ENCODE peak calls at places on chromosomes 6 and 20, in four cellular contexts. X, D, I and V are unnamed samples.
A peak's percentile ranks its signal among the peaks of the same experiment; 100 is the strongest.

GRCh38 chr6:13407709-13408695 is 79.4 kb downstream of the GFOD1 start:
- DNase-seq in D (peak; percentile 51), I (peak; percentile 27), X (peak; percentile 48), V (no peak)

GRCh38 chr6:33822575-33823395 is 19.0 kb upstream of the MLN start:
- DNase-seq in X (no peak), I (no peak), D (no peak), V (peak; percentile 29)

GRCh38 chr6:124613050-124613449 is 349.2 kb upstream of the RNF217 start:
- DNase-seq in D (no peak), I (no peak), X (no peak), V (no peak)

GRCh38 chr6:167394330-167394729 is 69.4 kb downstream of the TTLL2 start:
- DNase-seq in X (no peak), I (no peak), D (no peak), V (no peak)

GRCh38 chr6:33163540-33163939 is 28.7 kb downstream of the COL11A2 start:
- DNase-seq in D (no peak), X (no peak), I (no peak), V (no peak)

GRCh38 chr20:5757949-5758348 is 7.7 kb downstream of the SHLD1 start:
- DNase-seq in D (no peak), X (no peak), I (no peak), V (no peak)

GRCh38 chr6:157531169-157531985 is 150.4 kb downstream of the ZDHHC14 start:
- DNase-seq in X (no peak), I (no peak), D (no peak), V (peak; percentile 81)

GRCh38 chr20:50312682-50313187 is 122.1 kb downstream of the CEBPB start:
- DNase-seq in I (peak; percentile 61), D (peak; percentile 67), X (peak; percentile 84), V (no peak)

GRCh38 chr20:61120595-61121515 is 131.2 kb upstream of the CDH4 start:
- DNase-seq in I (no peak), D (peak; percentile 51), X (peak; percentile 49), V (no peak)

GRCh38 chr20:31595654-31596411 is 9.3 kb upstream of the ID1 start:
- DNase-seq in D (peak; percentile 84), X (no peak), I (peak; percentile 80), V (peak; percentile 89)

GRCh38 chr6:161168281-161168891 is 105.5 kb downstream of the AGPAT4 start:
- DNase-seq in X (no peak), I (peak; percentile 38), D (peak; percentile 98), V (no peak)

GRCh38 chr20:11755071-11755881 is 162.4 kb upstream of the BTBD3 start:
- DNase-seq in X (no peak), I (no peak), D (no peak), V (no peak)

GRCh38 chr6:5084787-5085637 is at the start of gene PPP1R3G:
- DNase-seq in D (peak; percentile 66), I (peak; percentile 26), X (no peak), V (peak; percentile 56)

GRCh38 chr20:23065438-23066201 is 16.1 kb upstream of the THBD start:
- DNase-seq in I (no peak), D (no peak), X (no peak), V (no peak)

GRCh38 chr6:73116330-73116729 is 109.0 kb downstream of the KHDC1L start:
- DNase-seq in X (no peak), D (no peak), I (no peak), V (no peak)

GRCh38 chr6:52503853-52504777 is 72.7 kb downstream of the TRAM2 start:
- DNase-seq in D (peak; percentile 86), I (peak; percentile 70), X (peak; percentile 93), V (peak; percentile 98)

GRCh38 chr6:116363759-116364158 is 7.0 kb upstream of the DSE start:
- DNase-seq in X (no peak), I (no peak), D (peak; percentile 51), V (no peak)

GRCh38 chr6:130912451-130912850 is 85.2 kb downstream of the SMLR1 start:
- DNase-seq in D (no peak), X (no peak), I (no peak), V (no peak)

GRCh38 chr6:5135783-5136376 is 50.7 kb downstream of the PPP1R3G start:
- DNase-seq in X (no peak), I (no peak), D (peak; percentile 36), V (peak; percentile 28)

GRCh38 chr6:65999288-65999791 is 292.3 kb upstream of the EYS start:
- DNase-seq in D (no peak), X (no peak), I (no peak), V (no peak)

GRCh38 chr6:43977404-43978111 is 149.7 kb downstream of the MRPL14 start:
- DNase-seq in D (no peak), I (no peak), X (no peak), V (no peak)

GRCh38 chr6:150528648-150529285 is 70.9 kb upstream of the PLEKHG1 start:
- DNase-seq in D (peak; percentile 58), I (peak; percentile 14), X (no peak), V (peak; percentile 63)

GRCh38 chr6:44652551-44652950 is 265.0 kb downstream of the CDC5L start:
- DNase-seq in X (no peak), D (no peak), I (no peak), V (no peak)

GRCh38 chr6:22886881-22887581 is 317.7 kb downstream of the HDGFL1 start:
- DNase-seq in D (peak; percentile 63), X (no peak), I (no peak), V (no peak)

GRCh38 chr20:49560646-49561045 is 7.3 kb downstream of the PTGIS start:
- DNase-seq in I (no peak), D (no peak), X (no peak), V (no peak)

DNA sequence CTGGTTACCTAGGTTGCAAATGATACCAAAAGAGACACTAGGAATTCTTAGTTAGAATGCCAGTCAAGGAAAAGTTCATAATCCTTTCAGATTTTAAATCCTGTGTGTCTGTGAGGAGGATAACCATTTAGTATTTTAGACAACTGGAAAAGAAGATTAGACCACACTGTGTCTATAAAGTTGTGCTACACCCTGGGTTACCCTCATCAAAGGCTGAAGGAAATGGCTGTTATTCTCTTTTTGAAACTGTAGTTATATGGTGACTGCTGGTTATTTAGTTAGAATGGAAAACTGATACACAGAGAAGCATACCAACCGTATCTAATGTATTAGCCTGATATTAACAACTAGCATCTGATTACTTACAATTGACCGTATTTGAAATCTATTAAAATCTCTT is 139.6 kb downstream of the GJA10 start:
- DNase-seq in I (no peak), X (no peak), D (no peak), V (no peak)
- H3K4me3 ChIP-seq in I (no peak overlapping the region), X (no peak overlapping the region), D (no peak overlapping the region), V (no peak overlapping the region)

GRCh38 chr20:62475819-62476073 is at the start of gene GATA5:
- DNase-seq in D (no peak), X (no peak), I (no peak), V (no peak)
- H3K4me3 ChIP-seq in D (no peak within 1 kb of the TSS), X (no peak within 1 kb of the TSS), I (no peak within 1 kb of the TSS), V (no peak within 1 kb of the TSS)

DNA sequence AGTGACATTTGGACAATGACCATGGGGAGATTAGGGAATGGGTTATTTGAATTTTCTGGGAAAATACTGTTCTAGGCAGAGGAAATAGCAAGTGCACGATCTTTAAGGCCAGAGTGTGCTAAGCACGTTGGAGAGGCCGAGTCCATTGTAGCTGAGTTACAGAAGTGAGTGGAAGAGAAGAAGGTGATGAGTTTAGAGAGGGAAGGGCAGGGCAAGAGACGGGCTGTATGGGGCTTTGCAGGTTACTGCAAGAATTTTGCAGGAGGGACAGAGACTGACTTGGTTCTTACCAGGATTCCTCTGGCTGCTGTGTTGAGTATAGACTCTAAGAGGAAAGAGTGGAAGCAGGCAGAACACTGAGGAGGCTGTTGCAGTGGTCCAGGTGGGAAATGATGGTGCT is 1.1 kb upstream of the NCOA3 start:
- DNase-seq in I (no peak), X (no peak), D (no peak), V (no peak)
- H3K4me3 ChIP-seq in I (no peak overlapping the region), X (no peak overlapping the region), D (no peak overlapping the region), V (no peak overlapping the region)

GRCh38 chr6:137390264-137390787 is 103.9 kb downstream of the OLIG3 start:
- DNase-seq in X (no peak), I (no peak), D (no peak), V (no peak)

GRCh38 chr6:137387365-137387764 is 106.8 kb downstream of the OLIG3 start:
- DNase-seq in D (no peak), I (no peak), X (no peak), V (no peak)

GRCh38 chr6:137391061-137391814 is 103.0 kb downstream of the OLIG3 start:
- DNase-seq in D (no peak), I (no peak), X (no peak), V (no peak)

DNA sequence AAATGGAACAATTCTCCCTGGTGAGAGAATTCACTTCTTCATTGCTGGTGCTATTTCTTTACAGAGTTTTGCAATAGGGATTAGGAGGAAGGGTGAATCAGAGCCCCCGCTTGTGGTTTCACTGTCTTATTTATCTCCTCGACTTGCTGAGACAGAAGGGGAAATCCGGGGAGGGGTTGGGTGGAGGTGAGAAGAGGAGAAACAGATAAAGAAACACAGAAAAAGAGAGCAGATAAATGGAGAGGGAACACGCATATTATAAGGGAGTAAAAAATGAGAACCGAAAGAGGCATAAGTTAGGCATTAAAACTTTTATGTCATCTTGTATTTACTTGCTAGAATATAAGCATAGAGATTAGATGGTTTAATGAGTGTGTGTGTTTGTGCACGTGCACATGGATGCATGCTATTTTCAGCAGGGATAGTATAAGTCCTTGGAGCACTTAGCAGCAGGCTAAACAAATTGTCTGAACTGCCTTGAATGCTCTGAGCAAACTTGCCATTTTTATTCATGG is 105.0 kb downstream of the OLIG3 start:
- DNase-seq in D (no peak), I (no peak), X (no peak), V (no peak)
- H3K4me3 ChIP-seq in D (no peak overlapping the region), I (no peak overlapping the region), X (no peak overlapping the region), V (no peak overlapping the region)

GRCh38 chr6:39430446-39430845 is 107.9 kb upstream of the KCNK16 start:
- DNase-seq in D (no peak), I (no peak), X (no peak), V (no peak)

GRCh38 chr6:39433630-39434029 is 111.1 kb upstream of the KCNK16 start:
- DNase-seq in X (no peak), D (no peak), I (no peak), V (no peak)

GRCh38 chr6:39428152-39428551 is 105.7 kb upstream of the KCNK16 start:
- DNase-seq in I (no peak), D (no peak), X (no peak), V (no peak)

GRCh38 chr6:39432311-39433025 is 110.0 kb upstream of the KCNK16 start:
- DNase-seq in X (no peak), D (no peak), I (no peak), V (no peak)

GRCh38 chr6:39430968-39431523 is 108.5 kb upstream of the KCNK16 start:
- DNase-seq in X (no peak), D (no peak), I (peak; percentile 37), V (peak; percentile 59)
- H3K4me3 ChIP-seq in X (no peak overlapping the region), D (no peak overlapping the region), I (no peak overlapping the region), V (no peak overlapping the region)

DNA sequence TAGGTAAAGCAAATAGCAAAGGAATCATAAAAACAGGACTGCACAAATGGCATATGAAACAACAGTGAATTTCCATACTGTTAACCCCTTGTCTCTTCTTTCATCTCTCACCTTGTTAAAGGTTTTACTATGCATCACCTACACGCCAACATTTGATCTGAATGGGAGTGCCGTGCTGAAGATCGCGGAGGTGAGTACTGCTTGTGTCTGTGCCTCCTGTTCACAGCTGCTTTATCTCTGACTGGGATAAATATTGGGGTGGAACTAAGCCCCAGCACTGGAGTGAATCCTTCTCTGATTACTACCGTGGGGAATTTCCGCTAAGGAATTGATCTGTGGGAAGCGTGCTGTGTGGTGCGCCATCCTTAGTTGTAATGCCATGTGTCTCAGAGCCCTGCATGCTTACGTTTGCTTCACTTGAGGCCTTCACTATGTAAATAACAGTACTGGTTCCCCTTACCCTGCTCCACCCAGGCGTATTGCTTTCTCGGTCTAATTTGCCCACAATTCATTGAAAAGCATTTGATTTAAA is 11.4 kb upstream of the PBOV1 start:
- DNase-seq in X (no peak), I (no peak), D (no peak), V (no peak)
- H3K4me3 ChIP-seq in X (no peak overlapping the region), I (no peak overlapping the region), D (no peak overlapping the region), V (no peak overlapping the region)

GRCh38 chr6:41371461-41371991 is 36.1 kb downstream of the NCR2 start:
- DNase-seq in X (peak; percentile 33), I (no peak), D (peak; percentile 49), V (no peak)
- H3K4me3 ChIP-seq in X (no peak overlapping the region), I (peak overlapping the region; percentile 31), D (no peak overlapping the region), V (no peak overlapping the region)